ENCODE peak calls at places on chromosomes 3 and 15, in six cellular contexts. C, O, W, R, U and Z are unnamed samples.

GRCh38 chr3:188697127-188697526 is 474.6 kb upstream of the TPRG1 start:
- DNase-seq in C (peak; percentile 32), U (no peak), W (no peak), R (no peak), O (no peak), Z (no peak)

GRCh38 chr15:91017716-91018115 is 4.7 kb downstream of the VPS33B start:
- DNase-seq in R (no peak), O (no peak), U (no peak), C (no peak), W (no peak), Z (no peak)

GRCh38 chr3:24389108-24390090 is 105.3 kb downstream of the THRB start:
- DNase-seq in U (peak; percentile 17), W (no peak), R (no peak), C (peak; percentile 16), O (no peak), Z (no peak)

GRCh38 chr15:61656391-61656790 is 403.9 kb downstream of the VPS13C start:
- DNase-seq in U (no peak), O (no peak), C (no peak), R (no peak), W (no peak), Z (no peak)

GRCh38 chr3:47319952-47320351 is 37.2 kb downstream of the KLHL18 start:
- DNase-seq in U (no peak), W (no peak), R (no peak), O (no peak), C (no peak), Z (no peak)

GRCh38 chr15:55230051-55230670 is 33.4 kb upstream of the RSL24D1 start:
- DNase-seq in O (no peak), R (peak; percentile 24), W (peak; percentile 32), C (no peak), U (no peak), Z (peak; percentile 80)

GRCh38 chr3:22585504-22585903 is 617.6 kb upstream of the UBE2E2 start:
- DNase-seq in U (peak; percentile 53), R (peak; percentile 55), C (no peak), O (no peak), W (peak; percentile 38), Z (no peak)

GRCh38 chr3:12750223-12750622 is 8.8 kb downstream of the TMEM40 start:
- DNase-seq in R (peak; percentile 88), C (no peak), U (no peak), W (peak; percentile 86), O (peak; percentile 47), Z (peak; percentile 24)

GRCh38 chr3:30256474-30256873 is 349.9 kb upstream of the TGFBR2 start:
- DNase-seq in R (no peak), O (no peak), W (peak; percentile 44), U (peak; percentile 65), C (no peak), Z (no peak)

GRCh38 chr3:172987268-172987667 is 153.8 kb downstream of the SPATA16 start:
- DNase-seq in R (no peak), W (no peak), U (peak; percentile 62), C (peak; percentile 39), O (peak; percentile 26), Z (peak; percentile 10)

GRCh38 chr3:14521611-14522010 is 18.5 kb downstream of the GRIP2 start:
- DNase-seq in C (no peak), U (no peak), W (no peak), R (no peak), O (no peak), Z (no peak)

GRCh38 chr15:23857028-23857641 is 170.0 kb upstream of the NDN start:
- DNase-seq in U (peak; percentile 71), R (peak; percentile 57), C (peak; percentile 78), W (peak; percentile 22), O (no peak), Z (peak; percentile 1)

GRCh38 chr3:105387122-105387751 is 20.5 kb downstream of the ALCAM start:
- DNase-seq in O (no peak), R (peak; percentile 37), U (no peak), C (no peak), W (peak; percentile 32), Z (no peak)

GRCh38 chr3:28376424-28376823 is 27.8 kb upstream of the AZI2 start:
- DNase-seq in U (no peak), C (no peak), O (no peak), W (peak; percentile 72), R (peak; percentile 96), Z (no peak)

GRCh38 chr3:64122476-64122875 is 99.2 kb upstream of the PSMD6 start:
- DNase-seq in U (no peak), O (no peak), R (no peak), C (no peak), W (no peak), Z (no peak)

GRCh38 chr3:50153782-50154475 is 1.2 kb upstream of the SEMA3F start:
- DNase-seq in O (no peak), C (no peak), W (no peak), U (no peak), R (no peak), Z (no peak)

GRCh38 chr3:124258057-124258500 is 266.2 kb upstream of the ROPN1 start:
- DNase-seq in O (no peak), C (no peak), U (peak; percentile 72), W (peak; percentile 68), R (peak; percentile 48), Z (no peak)

GRCh38 chr3:41205591-41205990 is 6.3 kb downstream of the CTNNB1 start:
- DNase-seq in R (no peak), O (no peak), W (no peak), U (no peak), C (no peak), Z (no peak)

GRCh38 chr3:126545544-126545943 is 13.2 kb downstream of the C3orf22 start:
- DNase-seq in W (no peak), O (no peak), U (no peak), C (no peak), R (no peak), Z (no peak)

GRCh38 chr15:66846811-66847210 is 144.8 kb downstream of the SMAD6 start:
- DNase-seq in O (no peak), U (no peak), C (no peak), W (no peak), R (no peak), Z (no peak)

GRCh38 chr15:63911160-63911559 is 77.4 kb upstream of the HERC1 start:
- DNase-seq in W (no peak), O (no peak), U (no peak), C (no peak), R (no peak), Z (no peak)

GRCh38 chr3:160973067-160973466 is 132.1 kb downstream of the B3GALNT1 start:
- DNase-seq in C (no peak), W (no peak), R (no peak), U (no peak), O (no peak), Z (peak; percentile 50)

GRCh38 chr15:25182736-25183445 is 228.1 kb downstream of the SNRPN start:
- DNase-seq in C (no peak), O (no peak), R (no peak), U (peak; percentile 1), W (no peak), Z (no peak)

GRCh38 chr3:8421267-8421666 is 80.4 kb upstream of the LMCD1 start:
- DNase-seq in O (no peak), U (peak; percentile 57), R (no peak), C (no peak), W (no peak), Z (no peak)

GRCh38 chr3:72892081-72892763 is 4.4 kb downstream of the GXYLT2 start:
- DNase-seq in C (no peak), U (no peak), O (no peak), R (peak; percentile 94), W (peak; percentile 94), Z (no peak)

GRCh38 chr3:39216176-39216790 is 23.9 kb upstream of the XIRP1 start:
- DNase-seq in U (no peak), W (no peak), R (no peak), C (no peak), O (no peak), Z (no peak)

GRCh38 chr15:83092309-83092976 is 15.0 kb upstream of the TM6SF1 start:
- DNase-seq in W (peak; percentile 77), R (peak; percentile 23), U (no peak), O (no peak), C (no peak), Z (peak; percentile 95)

GRCh38 chr3:186997061-186998054 is 67.0 kb downstream of the ST6GAL1 start:
- DNase-seq in W (no peak), R (no peak), O (no peak), C (no peak), U (no peak), Z (no peak)
- H3K9ac ChIP-seq in W (no peak overlapping the region), R (no peak overlapping the region), O (no peak overlapping the region), C (no peak overlapping the region), U (no peak overlapping the region), Z (no peak overlapping the region)

GRCh38 chr15:85625856-85626255 is 168.9 kb downstream of the KLHL25 start:
- DNase-seq in C (no peak), R (peak; percentile 94), W (peak; percentile 96), U (no peak), O (no peak), Z (no peak)

GRCh38 chr15:85624241-85624855 is 170.4 kb downstream of the KLHL25 start:
- DNase-seq in U (no peak), C (no peak), R (peak; percentile 21), O (no peak), W (no peak), Z (peak; percentile 52)

GRCh38 chr15:85627245-85627935 is 167.3 kb downstream of the KLHL25 start:
- DNase-seq in O (no peak), R (no peak), U (no peak), C (no peak), W (no peak), Z (no peak)

GRCh38 chr15:85623648-85624047 is 171.1 kb downstream of the KLHL25 start:
- DNase-seq in R (peak; percentile 44), U (no peak), W (peak; percentile 61), O (no peak), C (no peak), Z (no peak)

GRCh38 chr15:85625431-85625830 is 169.3 kb downstream of the KLHL25 start:
- DNase-seq in C (no peak), O (no peak), R (no peak), W (no peak), U (no peak), Z (no peak)
- H3K9ac ChIP-seq in C (no peak overlapping the region), O (no peak overlapping the region), R (no peak overlapping the region), W (no peak overlapping the region), U (no peak overlapping the region), Z (no peak overlapping the region)

DNA sequence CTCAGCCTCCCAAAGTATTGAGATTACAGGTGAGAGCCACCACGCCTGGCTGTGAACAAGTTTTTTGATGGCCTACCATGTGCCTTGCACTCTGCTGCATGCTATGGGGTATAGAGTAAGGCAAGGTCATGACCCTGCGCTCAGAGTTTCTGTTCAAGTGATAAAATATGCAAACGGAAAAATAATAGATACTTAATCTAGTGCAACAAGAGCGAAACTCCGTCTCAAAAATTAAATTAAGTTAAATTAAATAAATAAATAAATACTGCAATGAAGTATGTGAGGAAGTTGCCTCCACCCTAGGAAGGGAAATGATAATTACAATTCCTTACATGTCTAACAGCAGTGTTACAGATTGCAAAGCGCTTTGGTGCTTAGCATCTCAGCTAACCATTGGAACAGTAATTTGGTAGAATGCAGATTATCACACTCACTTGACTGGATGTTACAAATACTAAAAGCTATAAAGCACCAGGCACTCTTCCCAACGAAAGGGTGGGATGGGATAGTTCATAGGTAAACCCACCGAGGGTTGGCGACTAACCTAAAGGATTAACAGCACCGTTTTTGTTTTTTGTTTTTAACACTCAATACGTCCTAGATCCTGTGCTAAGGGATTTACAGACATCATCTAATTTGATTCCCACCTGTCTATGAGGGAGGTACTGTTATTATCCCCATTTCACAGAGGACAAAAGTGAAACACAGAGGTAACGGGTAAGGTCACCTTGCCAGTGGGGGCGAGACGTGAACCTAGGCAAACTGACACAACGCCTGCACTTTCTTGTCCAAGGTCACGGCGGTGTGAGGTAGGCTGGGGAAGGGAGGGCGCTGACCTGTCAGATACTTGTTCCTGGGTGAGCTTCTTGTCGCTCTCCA is 793 bp upstream of the FANCD2 start:
- DNase-seq in W (no peak), U (no peak), R (no peak), O (no peak), C (no peak), Z (peak; percentile 4)
- H3K9ac ChIP-seq in W (peak overlapping the region; percentile 83), U (peak overlapping the region; percentile 93), R (peak overlapping the region; percentile 86), O (peak overlapping the region; percentile 88), C (peak overlapping the region; percentile 95), Z (peak overlapping the region; percentile 93)

GRCh38 chr3:70853161-70853560 is 540.7 kb upstream of the MDFIC2 start:
- DNase-seq in W (no peak), O (no peak), C (no peak), R (no peak), U (no peak), Z (peak; percentile 15)
- H3K9ac ChIP-seq in W (no peak overlapping the region), O (no peak overlapping the region), C (no peak overlapping the region), R (no peak overlapping the region), U (no peak overlapping the region), Z (no peak overlapping the region)